ENCODE peak calls at places on chromosomes 3 and 15, in four cellular contexts. F is anterior cingulate cortex, A is fibroblast of mammary gland, P is ureter. B is an unnamed sample.

GRCh38 chr3:99532246-99532645 is 106.1 kb upstream of the COL8A1 start:
- DNase-seq in F (peak; percentile 3), A (peak; percentile 79), P (peak; percentile 45), B (peak; percentile 48)

GRCh38 chr3:26118165-26118564 is 328.3 kb downstream of the OXSM start:
- DNase-seq in F (no peak), A (no peak), P (no peak), B (no peak)

GRCh38 chr3:65992106-65992505 is 46.6 kb downstream of the MAGI1 start:
- DNase-seq in F (no peak), A (peak; percentile 36), P (no peak), B (no peak)

GRCh38 chr3:95971573-95971972 is 842.8 kb upstream of the EPHA6 start:
- DNase-seq in F (no peak), A (peak; percentile 72), P (no peak), B (no peak)

GRCh38 chr3:39011191-39011736 is 40.5 kb downstream of the SCN11A start:
- DNase-seq in F (no peak), A (no peak), P (no peak), B (no peak)

GRCh38 chr3:71721002-71721401 is 4.2 kb downstream of the EIF4E3 start:
- DNase-seq in F (no peak), A (no peak), P (no peak), B (no peak)

GRCh38 chr15:67178569-67179210 is 75.8 kb downstream of the AAGAB start:
- DNase-seq in F (no peak), A (peak; percentile 97), P (no peak), B (no peak)

GRCh38 chr3:46629571-46630517 is 17.5 kb downstream of the FAM240A start:
- DNase-seq in F (peak; percentile 81), A (peak; percentile 68), P (peak; percentile 80), B (peak; percentile 46)

GRCh38 chr3:133880287-133880686 is 15.4 kb downstream of the RAB6B start:
- DNase-seq in F (no peak), A (no peak), P (no peak), B (no peak)

GRCh38 chr3:11826628-11827265 is 19.9 kb downstream of the TAMM41 start:
- DNase-seq in F (no peak), A (peak; percentile 49), P (no peak), B (no peak)

GRCh38 chr3:146845361-146845760 is 240.2 kb upstream of the PLSCR5 start:
- DNase-seq in F (no peak), A (no peak), P (no peak), B (no peak)

GRCh38 chr3:53254810-53255359 is 937 bp downstream of the TKT start:
- DNase-seq in F (peak; percentile 48), A (peak; percentile 51), P (peak; percentile 80), B (peak; percentile 36)

GRCh38 chr3:81308296-81308695 is 453.1 kb downstream of the GBE1 start:
- DNase-seq in F (no peak), A (peak; percentile 9), P (no peak), B (no peak)

GRCh38 chr3:123960791-123961507 is at the start of gene CCDC14:
- DNase-seq in F (peak; percentile 90), A (peak; percentile 92), P (peak; percentile 92), B (peak; percentile 80)